ENCODE peak calls at places on chromosome 2, in seven cellular contexts. X is GM06990, P is sigmoid colon, Z is endothelial cell, V is right atrium auricular region, O is left ventricle myocardium inferior, I is HFF-Myc. S is an unnamed sample.

GRCh38 chr2:10449838-10450691 is 1.9 kb upstream of the ODC1 start:
- DNase-seq in X (no peak), P (no peak), Z (no peak), V (no peak), O (no peak), I (no peak), S (no peak)

GRCh38 chr2:196801986-196802385 is 2.5 kb upstream of the GTF3C3 start:
- DNase-seq in X (no peak), P (no peak), Z (no peak), V (no peak), O (no peak), I (no peak), S (no peak)

GRCh38 chr2:148298201-148298600 is 277.3 kb downstream of the MBD5 start:
- DNase-seq in X (no peak), P (no peak), Z (no peak), V (no peak), O (no peak), I (no peak), S (no peak)

GRCh38 chr2:191728710-191729597 is 51.0 kb downstream of the NABP1 start:
- DNase-seq in X (no peak), P (no peak), Z (no peak), V (no peak), O (no peak), I (no peak), S (no peak)

GRCh38 chr2:226548706-226549105 is 250.9 kb downstream of the IRS1 start:
- DNase-seq in X (no peak), P (no peak), Z (no peak), V (no peak), O (no peak), I (peak; percentile 6), S (no peak)

GRCh38 chr2:105910497-105911238 is 166.0 kb downstream of the NCK2 start:
- DNase-seq in X (no peak), P (no peak), Z (no peak), V (no peak), O (no peak), I (no peak), S (no peak)

GRCh38 chr2:234329202-234329930 is 167.5 kb downstream of the ARL4C start:
- DNase-seq in X (no peak), P (no peak), Z (no peak), V (no peak), O (no peak), I (no peak), S (no peak)

GRCh38 chr2:206431439-206431838 is 11.9 kb upstream of the ADAM23 start:
- DNase-seq in X (no peak), P (no peak), Z (no peak), V (no peak), O (no peak), I (no peak), S (no peak)

GRCh38 chr2:24456610-24457556 is 34.2 kb upstream of the NCOA1 start:
- DNase-seq in X (no peak), P (peak; percentile 92), Z (no peak), V (peak; percentile 79), O (peak; percentile 70), I (peak; percentile 53), S (no peak)

GRCh38 chr2:26587966-26588365 is 53.2 kb downstream of the CIB4 start:
- DNase-seq in X (no peak), P (peak; percentile 35), Z (no peak), V (no peak), O (no peak), I (no peak), S (peak; percentile 10)

GRCh38 chr2:65456074-65456473 is 23.7 kb upstream of the SPRED2 start:
- DNase-seq in X (no peak), P (no peak), Z (no peak), V (no peak), O (no peak), I (no peak), S (no peak)

GRCh38 chr2:104599802-104600510 is 254.0 kb upstream of the POU3F3 start:
- DNase-seq in X (no peak), P (no peak), Z (no peak), V (no peak), O (no peak), I (no peak), S (no peak)

GRCh38 chr2:232892221-232892620 is 22.2 kb downstream of the SNORC start:
- DNase-seq in X (no peak), P (no peak), Z (no peak), V (no peak), O (no peak), I (no peak), S (no peak)

GRCh38 chr2:42132966-42133641 is 36.0 kb upstream of the EML4 start:
- DNase-seq in X (peak; percentile 80), P (peak; percentile 96), Z (peak; percentile 33), V (peak; percentile 90), O (peak; percentile 75), I (peak; percentile 93), S (no peak)

GRCh38 chr2:169683425-169684134 is 10.6 kb downstream of the CFAP210 start:
- DNase-seq in X (no peak), P (no peak), Z (no peak), V (no peak), O (no peak), I (no peak), S (no peak)

GRCh38 chr2:239245872-239246701 is 154.7 kb downstream of the HDAC4 start:
- DNase-seq in X (no peak), P (peak; percentile 89), Z (peak; percentile 34), V (no peak), O (no peak), I (no peak), S (no peak)

GRCh38 chr2:144350151-144350802 is 169.6 kb downstream of the ZEB2 start:
- DNase-seq in X (no peak), P (no peak), Z (peak; percentile 16), V (no peak), O (no peak), I (no peak), S (no peak)

GRCh38 chr2:142140434-142140845 is 9.6 kb upstream of the LRP1B start:
- DNase-seq in X (peak; percentile 6), P (no peak), Z (no peak), V (no peak), O (no peak), I (no peak), S (no peak)

GRCh38 chr2:146079216-146079615 is 1559.3 kb upstream of the ZEB2 start:
- DNase-seq in X (no peak), P (no peak), Z (no peak), V (no peak), O (no peak), I (no peak), S (no peak)

GRCh38 chr2:30037016-30037415 is 109.8 kb upstream of the YPEL5 start:
- DNase-seq in X (no peak), P (no peak), Z (no peak), V (no peak), O (no peak), I (no peak), S (no peak)

GRCh38 chr2:233395687-233396086 is 41.4 kb downstream of the DGKD start:
- DNase-seq in X (no peak), P (no peak), Z (no peak), V (no peak), O (no peak), I (no peak), S (no peak)

GRCh38 chr2:177239934-177240600 is 24.5 kb downstream of the NFE2L2 start:
- DNase-seq in X (no peak), P (peak; percentile 67), Z (no peak), V (no peak), O (no peak), I (peak; percentile 58), S (peak; percentile 43)

GRCh38 chr2:197914778-197915177 is 110.4 kb downstream of the PLCL1 start:
- DNase-seq in X (no peak), P (no peak), Z (no peak), V (no peak), O (no peak), I (no peak), S (no peak)

GRCh38 chr2:71358931-71359671 is 27.5 kb downstream of the ZNF638 start:
- DNase-seq in X (no peak), P (no peak), Z (no peak), V (no peak), O (no peak), I (peak; percentile 9), S (no peak)

GRCh38 chr2:191643425-191643824 is 34.5 kb upstream of the NABP1 start:
- DNase-seq in X (no peak), P (no peak), Z (no peak), V (no peak), O (no peak), I (no peak), S (no peak)

GRCh38 chr2:38978504-38978903 is 88.8 kb downstream of the ARHGEF33 start:
- DNase-seq in X (no peak), P (no peak), Z (no peak), V (no peak), O (no peak), I (no peak), S (no peak)

GRCh38 chr2:38978908-38979307 is 89.2 kb downstream of the ARHGEF33 start:
- DNase-seq in X (no peak), P (no peak), Z (no peak), V (no peak), O (no peak), I (no peak), S (no peak)

GRCh38 chr2:38981670-38982357 is 92.1 kb downstream of the ARHGEF33 start:
- DNase-seq in X (no peak), P (no peak), Z (no peak), V (no peak), O (no peak), I (no peak), S (no peak)

GRCh38 chr2:38982497-38982896 is 92.8 kb downstream of the ARHGEF33 start:
- DNase-seq in X (no peak), P (no peak), Z (no peak), V (no peak), O (no peak), I (no peak), S (no peak)

GRCh38 chr2:38981061-38981669 is 91.5 kb downstream of the ARHGEF33 start:
- DNase-seq in X (no peak), P (no peak), Z (no peak), V (no peak), O (no peak), I (no peak), S (no peak)
- TF ChIP-seq CTCF in X (no peak), P (no peak), Z (no peak), V (no peak), O (no peak), I (no peak), S (no peak)

DNA sequence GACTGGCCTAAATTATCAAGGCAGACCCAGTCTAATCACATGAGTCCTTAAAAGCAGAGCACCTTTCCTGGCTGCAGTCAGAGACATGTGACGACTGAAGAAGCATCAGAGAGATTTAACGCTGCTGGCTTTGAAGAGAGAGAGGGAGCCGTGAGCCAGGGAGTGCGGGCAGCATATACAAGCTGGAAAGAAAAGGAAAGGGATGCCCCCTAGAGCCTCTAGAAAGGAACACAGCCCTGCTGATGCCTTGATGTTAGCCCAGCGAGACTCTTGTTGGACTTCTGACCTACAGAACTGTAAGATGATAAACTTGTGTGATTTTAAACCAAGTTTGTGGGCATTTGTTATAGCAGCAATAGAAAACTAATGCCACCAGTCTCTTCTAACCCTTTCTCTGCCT is 58.1 kb downstream of the HEATR5B start:
- DNase-seq in X (no peak), P (no peak), Z (peak; percentile 8), V (no peak), O (no peak), I (peak; percentile 4), S (no peak)
- TF ChIP-seq CTCF in X (peak; percentile 15), P (no peak), Z (no peak), V (no peak), O (peak; percentile 17), I (peak; percentile 22), S (no peak)

GRCh38 chr2:158967731-158968395 is 577 bp upstream of the TANC1 start:
- DNase-seq in X (no peak), P (peak; percentile 76), Z (peak; percentile 55), V (no peak), O (peak; percentile 52), I (peak; percentile 72), S (peak; percentile 67)
- TF ChIP-seq CTCF in X (no peak), P (no peak), Z (no peak), V (no peak), O (peak; percentile 3), I (no peak), S (no peak)

GRCh38 chr2:124241-124880 is 78.1 kb upstream of the FAM110C start:
- DNase-seq in X (no peak), P (no peak), Z (no peak), V (no peak), O (no peak), I (no peak), S (no peak)
- TF ChIP-seq CTCF in X (no peak), P (no peak), Z (no peak), V (no peak), O (no peak), I (no peak), S (no peak)